ENCODE peak calls at places on chromosomes 1 and 21, in seven cellular contexts. N is K562, I is A549, J is endothelial cell of umbilical vein, W is WTC11, B is HCT116, D is GM12878. Z is an unnamed sample.

GRCh38 chr1:75677443-75677842 is 47.1 kb upstream of the ACADM start:
- DNase-seq in B (no peak), W (no peak), I (no peak), N (peak), J (no peak), D (no peak), Z (no peak)

GRCh38 chr1:182601416-182601786 is 2.8 kb downstream of the RGS16 start:
- DNase-seq in N (peak), D (peak), J (peak), I (peak), W (peak), B (peak), Z (peak)

GRCh38 chr1:18155881-18156385 is 48.3 kb downstream of the IGSF21 start:
- DNase-seq in N (no peak), W (no peak), J (no peak), I (no peak), B (no peak), D (no peak), Z (no peak)

GRCh38 chr21:44988607-44989537 is 49.0 kb downstream of the SLX9 start:
- DNase-seq in J (no peak), B (no peak), N (no peak), D (no peak), I (no peak), W (no peak), Z (no peak)

GRCh38 chr1:14945132-14946010 is 208.2 kb upstream of the TMEM51 start:
- DNase-seq in W (peak), N (no peak), B (no peak), I (no peak), J (peak), D (no peak), Z (no peak)

GRCh38 chr1:213435715-213436114 is 384.7 kb downstream of the RPS6KC1 start:
- DNase-seq in B (no peak), D (no peak), W (no peak), N (no peak), I (no peak), J (no peak), Z (no peak)

GRCh38 chr1:156384658-156385057 is 15.6 kb downstream of the RHBG start:
- DNase-seq in N (no peak), I (no peak), B (no peak), D (no peak), J (no peak), W (no peak), Z (no peak)

GRCh38 chr1:16612332-16613172 is 812 bp downstream of the NBPF1 start:
- DNase-seq in B (no peak), D (no peak), N (peak), W (peak), I (peak), J (peak), Z (peak)

GRCh38 chr1:37259019-37259418 is 215.4 kb upstream of the ZC3H12A start:
- DNase-seq in I (no peak), N (no peak), J (no peak), D (no peak), B (no peak), W (no peak), Z (no peak)

GRCh38 chr1:233390842-233391241 is 63.3 kb downstream of the MAP3K21 start:
- DNase-seq in I (no peak), N (no peak), J (no peak), B (no peak), D (no peak), W (no peak), Z (no peak)

GRCh38 chr21:28150021-28150420 is 842.7 kb downstream of the LTN1 start:
- DNase-seq in N (no peak), I (no peak), W (no peak), J (no peak), B (no peak), D (no peak), Z (no peak)

GRCh38 chr1:206951318-206952105 is 5.2 kb upstream of the PIGR start:
- DNase-seq in B (no peak), D (no peak), I (peak), N (no peak), J (no peak), W (no peak), Z (no peak)

GRCh38 chr1:2443285-2444137 is 31.1 kb upstream of the PEX10 start:
- DNase-seq in I (no peak), B (no peak), W (peak), J (no peak), N (no peak), D (no peak), Z (no peak)

GRCh38 chr1:86779308-86780191 is 75.2 kb downstream of the SH3GLB1 start:
- DNase-seq in J (peak), B (no peak), N (peak), W (no peak), D (no peak), I (no peak), Z (no peak)

GRCh38 chr1:76826072-76826827 is 41.0 kb upstream of the ST6GALNAC5 start:
- DNase-seq in B (no peak), W (no peak), I (no peak), N (no peak), D (no peak), J (no peak), Z (no peak)

GRCh38 chr1:119784127-119784781 is 15.5 kb upstream of the HMGCS2 start:
- DNase-seq in I (no peak), B (no peak), J (no peak), W (no peak), N (no peak), D (no peak), Z (peak)

GRCh38 chr1:32990887-32991286 is 26.3 kb upstream of the RNF19B start:
- DNase-seq in B (no peak), N (no peak), D (no peak), J (no peak), W (no peak), I (no peak), Z (no peak)

GRCh38 chr1:1777950-1778826 is at the start of gene NADK:
- DNase-seq in W (peak), B (peak), D (no peak), J (peak), N (peak), I (peak), Z (peak)

GRCh38 chr1:26705788-26706237 is 10.0 kb downstream of the ARID1A start:
- DNase-seq in D (no peak), W (no peak), I (peak), J (peak), N (no peak), B (no peak), Z (no peak)

GRCh38 chr1:77888429-77889239 is at the start of gene NEXN:
- DNase-seq in D (no peak), I (peak), W (peak), J (peak), N (peak), B (no peak), Z (peak)

GRCh38 chr1:4175566-4176405 is 275.7 kb upstream of the C1orf174 start:
- DNase-seq in I (no peak), B (no peak), N (no peak), D (no peak), J (no peak), W (no peak), Z (no peak)
- TF ChIP-seq MAX in I (no peak), B (no peak), N (no peak), D (no peak), J (no peak), W (no peak), Z (no peak)

GRCh38 chr1:160093624-160094290 is 4.7 kb downstream of the IGSF8 start:
- DNase-seq in B (no peak), J (no peak), I (no peak), W (no peak), D (no peak), N (no peak), Z (no peak)
- TF ChIP-seq MAX in B (no peak), J (no peak), I (no peak), W (no peak), D (no peak), N (no peak), Z (no peak)

DNA sequence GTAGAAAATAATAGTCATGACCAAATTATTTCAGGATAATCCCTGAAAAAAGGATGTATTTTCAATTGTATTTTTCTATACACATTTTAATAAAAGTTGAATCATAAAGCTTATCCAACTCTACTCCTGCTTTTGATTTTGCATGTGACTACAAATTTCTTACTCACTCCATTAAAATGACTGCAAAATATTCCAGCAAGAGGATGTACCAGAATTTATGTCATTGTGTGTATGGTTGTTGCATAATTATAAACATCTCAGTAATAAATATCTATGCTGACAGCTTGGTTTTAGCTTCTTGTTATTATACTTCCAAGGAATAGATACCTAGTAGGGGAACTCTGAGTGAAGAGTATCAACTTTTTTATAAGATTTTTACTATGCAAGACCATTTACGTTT is 463.2 kb upstream of the RUNX1 start:
- DNase-seq in N (no peak), I (no peak), B (no peak), J (no peak), W (no peak), D (no peak), Z (no peak)
- TF ChIP-seq MAX in N (no peak), I (no peak), B (no peak), J (no peak), W (no peak), D (no peak), Z (no peak)

GRCh38 chr1:227781314-227781930 is 34.1 kb upstream of the PRSS38 start:
- DNase-seq in D (no peak), N (no peak), I (no peak), W (no peak), B (no peak), J (no peak), Z (no peak)

GRCh38 chr1:227778401-227778947 is 37.0 kb upstream of the PRSS38 start:
- DNase-seq in W (no peak), N (no peak), I (no peak), D (no peak), J (no peak), B (no peak), Z (no peak)

GRCh38 chr1:227780101-227781044 is 35.1 kb upstream of the PRSS38 start:
- DNase-seq in N (no peak), I (no peak), W (peak), D (no peak), B (no peak), J (no peak), Z (no peak)

GRCh38 chr1:227779021-227779441 is 36.4 kb upstream of the PRSS38 start:
- DNase-seq in W (peak), N (no peak), I (no peak), D (no peak), B (no peak), J (no peak), Z (no peak)

GRCh38 chr1:227779651-227780050 is 35.8 kb upstream of the PRSS38 start:
- DNase-seq in B (no peak), I (no peak), N (no peak), W (peak), D (no peak), J (no peak), Z (no peak)
- TF ChIP-seq MAX in B (no peak), I (no peak), N (no peak), W (no peak), D (no peak), J (no peak), Z (no peak)

DNA sequence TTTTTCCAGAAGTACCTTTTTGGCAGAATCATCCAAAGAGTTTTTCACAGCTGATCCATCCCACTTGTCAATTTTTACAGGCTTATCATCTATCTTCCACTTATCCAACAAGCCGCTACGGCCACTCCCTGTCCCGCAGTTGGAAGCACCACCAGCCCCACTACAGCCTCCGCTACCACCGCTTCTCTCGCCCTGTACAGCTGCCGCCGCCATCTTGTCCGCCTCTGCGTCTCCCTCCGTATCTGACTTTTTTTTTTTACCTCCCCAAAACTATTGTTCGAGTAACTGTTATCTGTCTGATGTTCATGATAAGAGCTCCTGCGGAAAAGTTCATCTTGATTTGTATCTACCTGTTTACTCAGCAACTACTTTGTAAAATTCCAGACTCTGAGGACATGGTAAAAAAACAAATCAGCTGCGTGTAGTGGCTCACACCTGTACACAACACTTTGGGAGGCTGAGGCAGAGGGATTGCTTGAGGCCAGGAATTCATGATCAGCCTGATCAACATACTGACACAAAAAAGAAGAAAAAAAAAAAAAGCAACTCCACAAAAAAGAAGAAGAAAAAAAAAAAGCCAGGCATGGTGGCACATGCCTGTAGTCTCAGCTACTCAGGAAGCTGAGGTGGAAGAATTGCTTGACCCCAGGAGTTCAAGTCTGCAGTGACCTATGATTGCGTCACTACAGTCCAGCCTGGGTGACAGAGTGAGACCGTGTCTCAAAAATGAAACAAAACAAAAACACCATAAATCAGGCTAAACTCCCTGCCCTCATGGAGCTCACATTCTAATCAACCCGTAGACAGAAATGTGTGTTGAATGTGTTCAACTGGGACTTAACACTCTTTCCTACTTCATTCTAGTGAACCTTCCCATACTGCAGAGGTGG is 8.0 kb upstream of the EYA3 start:
- DNase-seq in B (no peak), D (no peak), N (no peak), I (no peak), W (no peak), J (no peak), Z (peak)
- TF ChIP-seq MAX in B (no peak), D (no peak), N (no peak), I (no peak), W (no peak), J (no peak), Z (no peak)

DNA sequence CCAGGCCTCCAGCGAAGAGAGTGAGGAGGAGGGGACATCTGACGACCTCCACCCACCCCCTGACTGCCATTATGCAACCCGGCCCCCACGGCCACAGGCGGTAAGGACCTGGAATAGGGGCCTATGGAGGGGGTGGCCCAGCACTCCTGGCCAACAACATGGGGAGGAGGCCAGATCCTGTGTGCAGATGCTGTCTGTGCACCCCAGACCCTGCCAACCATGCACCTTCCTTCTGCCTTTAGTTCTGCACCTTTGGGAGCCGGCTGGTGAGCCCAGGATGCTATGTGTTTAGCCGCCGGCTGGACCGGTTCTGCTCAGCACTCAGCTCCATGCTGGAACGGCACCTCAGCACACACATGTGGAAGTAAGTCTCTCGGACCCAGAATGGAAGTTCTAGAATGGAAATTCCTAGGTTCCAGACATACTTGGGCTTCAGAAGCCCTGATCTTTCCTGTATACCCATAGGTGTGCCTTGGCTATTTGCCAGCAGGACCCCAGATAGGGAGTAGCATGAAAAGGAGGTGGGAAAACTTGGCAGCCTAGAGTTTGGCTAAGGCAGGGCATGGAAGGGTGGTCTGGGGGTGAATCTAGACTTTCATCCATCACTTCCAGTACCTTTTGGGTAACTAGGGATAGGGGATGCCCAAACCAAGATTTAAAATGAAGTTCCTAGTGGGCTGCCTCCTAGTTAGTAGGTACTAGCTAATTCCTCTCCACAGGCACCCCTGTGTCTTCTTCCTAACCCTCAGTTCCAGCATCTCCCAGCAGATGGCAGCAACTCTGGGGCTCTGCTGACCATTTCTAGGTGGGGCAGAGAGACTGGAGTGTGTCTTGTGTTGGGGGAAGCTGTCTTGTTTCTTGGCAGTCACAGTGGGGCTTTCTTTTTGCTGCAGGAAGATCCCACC is 3.6 kb upstream of the CYB561D1 start:
- DNase-seq in B (peak), N (peak), W (peak), I (peak), D (no peak), J (peak), Z (peak)
- TF ChIP-seq MAX in B (no peak), N (no peak), W (no peak), I (no peak), D (no peak), J (no peak), Z (no peak)

GRCh38 chr1:88595355-88595754 is 88.7 kb upstream of the PKN2 start:
- DNase-seq in B (peak), W (no peak), J (peak), N (peak), D (peak), I (peak), Z (peak)
- TF ChIP-seq MAX in B (no peak), W (no peak), J (no peak), N (no peak), D (no peak), I (no peak), Z (no peak)

DNA sequence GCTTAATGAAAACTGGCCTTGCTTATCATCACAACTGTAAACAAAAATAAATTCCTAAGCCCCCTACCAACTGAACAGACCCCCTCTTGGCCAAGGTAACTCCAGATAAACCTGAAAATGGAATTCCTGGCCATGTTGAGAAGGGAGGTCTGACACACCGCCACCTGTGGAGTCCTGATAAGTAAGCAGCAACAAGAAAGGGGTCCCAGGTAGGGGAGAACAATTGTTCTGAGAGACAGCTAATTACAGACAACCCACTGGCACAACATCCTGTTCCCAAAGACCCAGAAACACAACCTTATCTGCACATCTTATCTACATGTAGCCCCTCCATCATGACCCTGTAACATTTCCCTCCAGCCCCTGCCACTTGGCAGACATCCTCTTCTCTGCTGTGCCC is 91.2 kb upstream of the TNR start:
- DNase-seq in W (no peak), B (no peak), N (no peak), J (no peak), D (no peak), I (no peak), Z (no peak)
- TF ChIP-seq MAX in W (no peak), B (no peak), N (no peak), J (no peak), D (no peak), I (no peak), Z (no peak)

Z was measured in NB4.